ENCODE peak calls at places on chromosomes 13 and 19, in seven cellular contexts. C, G, R, N, L, Q and B are unnamed samples.

GRCh38 chr13:113833111-113833830 is 30.6 kb downstream of the GAS6 start:
- DNase-seq in C (no peak), G (no peak), R (no peak), N (no peak), L (no peak), Q (no peak), B (no peak)

GRCh38 chr19:42276821-42277220 is 7.8 kb downstream of the CIC start:
- DNase-seq in C (no peak), G (no peak), R (no peak), N (no peak), L (no peak), Q (no peak), B (no peak)

GRCh38 chr19:5665781-5666513 is 14.4 kb downstream of the MICOS13 start:
- DNase-seq in C (no peak), G (peak), R (peak), N (no peak), L (no peak), Q (no peak), B (peak)

GRCh38 chr19:34666200-34666957 is 10.6 kb downstream of the SCGB2B2 start:
- DNase-seq in C (no peak), G (no peak), R (no peak), N (no peak), L (no peak), Q (no peak), B (no peak)

GRCh38 chr19:46834121-46834520 is 16.5 kb downstream of the AP2S1 start:
- DNase-seq in C (no peak), G (no peak), R (no peak), N (no peak), L (no peak), Q (no peak), B (no peak)

GRCh38 chr13:64314286-64314685 is 2898.6 kb upstream of the PCDH20 start:
- DNase-seq in C (no peak), G (no peak), R (no peak), N (no peak), L (no peak), Q (no peak), B (no peak)

GRCh38 chr13:107028751-107029150 is 460.8 kb upstream of the ARGLU1 start:
- DNase-seq in C (no peak), G (no peak), R (no peak), N (no peak), L (no peak), Q (no peak), B (no peak)

GRCh38 chr13:49248433-49249002 is 793 bp downstream of the CDADC1 start:
- DNase-seq in C (peak), G (no peak), R (peak), N (no peak), L (no peak), Q (peak), B (no peak)

GRCh38 chr19:33426621-33427475 is 53.3 kb downstream of the CEBPG start:
- DNase-seq in C (no peak), G (no peak), R (no peak), N (no peak), L (no peak), Q (no peak), B (no peak)

GRCh38 chr19:35123573-35123972 is 8.0 kb downstream of the FXYD3 start:
- DNase-seq in C (no peak), G (no peak), R (no peak), N (no peak), L (no peak), Q (no peak), B (no peak)

GRCh38 chr19:18364826-18365528 is 21.0 kb upstream of the GDF15 start:
- DNase-seq in C (peak), G (no peak), R (peak), N (peak), L (peak), Q (no peak), B (peak)

GRCh38 chr13:39773833-39774232 is 118.4 kb downstream of the COG6 start:
- DNase-seq in C (no peak), G (no peak), R (no peak), N (no peak), L (no peak), Q (no peak), B (no peak)

GRCh38 chr13:46386996-46387851 is at the start of gene RUBCNL:
- DNase-seq in C (peak), G (no peak), R (no peak), N (peak), L (peak), Q (peak), B (no peak)

GRCh38 chr13:105991622-105992254 is 543.7 kb downstream of the EFNB2 start:
- DNase-seq in C (no peak), G (no peak), R (no peak), N (no peak), L (no peak), Q (no peak), B (no peak)

GRCh38 chr19:18264428-18264827 is 9.8 kb downstream of the IQCN start:
- DNase-seq in C (no peak), G (no peak), R (peak), N (no peak), L (no peak), Q (no peak), B (no peak)

GRCh38 chr13:113538689-113539058 is 45.9 kb upstream of the TFDP1 start:
- DNase-seq in C (no peak), G (no peak), R (no peak), N (no peak), L (no peak), Q (no peak), B (no peak)

GRCh38 chr19:10346509-10346908 is 7.1 kb upstream of the ICAM3 start:
- DNase-seq in C (no peak), G (no peak), R (peak), N (no peak), L (no peak), Q (no peak), B (no peak)

GRCh38 chr19:42281175-42282035 is 12.4 kb downstream of the CIC start:
- DNase-seq in C (no peak), G (no peak), R (peak), N (no peak), L (no peak), Q (peak), B (peak)

GRCh38 chr13:30457306-30457891 is 8.3 kb downstream of the HMGB1 start:
- DNase-seq in C (no peak), G (no peak), R (no peak), N (no peak), L (no peak), Q (no peak), B (no peak)

GRCh38 chr13:24654741-24655140 is 25.5 kb upstream of the ATP12A start:
- DNase-seq in C (no peak), G (no peak), R (no peak), N (no peak), L (no peak), Q (no peak), B (no peak)

GRCh38 chr19:18557474-18558201 is at the start of gene KXD1:
- DNase-seq in C (peak), G (peak), R (peak), N (peak), L (peak), Q (peak), B (peak)

GRCh38 chr13:100887729-100888151 is 213.1 kb upstream of the TMTC4 start:
- DNase-seq in C (no peak), G (no peak), R (no peak), N (no peak), L (no peak), Q (no peak), B (no peak)

GRCh38 chr19:39355253-39355652 is 13.0 kb downstream of the SAMD4B start:
- DNase-seq in C (no peak), G (no peak), R (no peak), N (no peak), L (no peak), Q (no peak), B (no peak)

GRCh38 chr19:8194528-8195275 is 14.5 kb upstream of the CERS4 start:
- DNase-seq in C (no peak), G (no peak), R (no peak), N (no peak), L (no peak), Q (no peak), B (no peak)

GRCh38 chr13:98879965-98880364 is 97.9 kb downstream of the DOCK9 start:
- DNase-seq in C (no peak), G (no peak), R (no peak), N (no peak), L (no peak), Q (no peak), B (no peak)

GRCh38 chr19:57665261-57665806 is 3.4 kb upstream of the ZSCAN4 start:
- DNase-seq in C (no peak), G (no peak), R (no peak), N (no peak), L (no peak), Q (no peak), B (no peak)
- TF ChIP-seq SP1 in C (no peak), G (no peak), R (no peak), N (no peak), L (no peak), Q (no peak), B (no peak)

GRCh38 chr13:45331123-45331619 is 9.8 kb downstream of the TPT1 start:
- DNase-seq in C (no peak), G (no peak), R (no peak), N (no peak), L (no peak), Q (no peak), B (no peak)
- TF ChIP-seq SP1 in C (no peak), G (no peak), R (no peak), N (no peak), L (no peak), Q (no peak), B (no peak)

GRCh38 chr13:94661396-94661795 is 50.9 kb downstream of the SOX21 start:
- DNase-seq in C (no peak), G (no peak), R (no peak), N (no peak), L (no peak), Q (no peak), B (no peak)

GRCh38 chr13:94660695-94661324 is 51.5 kb downstream of the SOX21 start:
- DNase-seq in C (no peak), G (no peak), R (no peak), N (no peak), L (no peak), Q (no peak), B (peak)

GRCh38 chr13:94657167-94657566 is 55.2 kb downstream of the SOX21 start:
- DNase-seq in C (no peak), G (no peak), R (no peak), N (no peak), L (no peak), Q (no peak), B (no peak)

GRCh38 chr13:94656766-94657165 is 55.1 kb downstream of the GPR180 start:
- DNase-seq in C (no peak), G (peak), R (no peak), N (no peak), L (no peak), Q (no peak), B (peak)

DNA sequence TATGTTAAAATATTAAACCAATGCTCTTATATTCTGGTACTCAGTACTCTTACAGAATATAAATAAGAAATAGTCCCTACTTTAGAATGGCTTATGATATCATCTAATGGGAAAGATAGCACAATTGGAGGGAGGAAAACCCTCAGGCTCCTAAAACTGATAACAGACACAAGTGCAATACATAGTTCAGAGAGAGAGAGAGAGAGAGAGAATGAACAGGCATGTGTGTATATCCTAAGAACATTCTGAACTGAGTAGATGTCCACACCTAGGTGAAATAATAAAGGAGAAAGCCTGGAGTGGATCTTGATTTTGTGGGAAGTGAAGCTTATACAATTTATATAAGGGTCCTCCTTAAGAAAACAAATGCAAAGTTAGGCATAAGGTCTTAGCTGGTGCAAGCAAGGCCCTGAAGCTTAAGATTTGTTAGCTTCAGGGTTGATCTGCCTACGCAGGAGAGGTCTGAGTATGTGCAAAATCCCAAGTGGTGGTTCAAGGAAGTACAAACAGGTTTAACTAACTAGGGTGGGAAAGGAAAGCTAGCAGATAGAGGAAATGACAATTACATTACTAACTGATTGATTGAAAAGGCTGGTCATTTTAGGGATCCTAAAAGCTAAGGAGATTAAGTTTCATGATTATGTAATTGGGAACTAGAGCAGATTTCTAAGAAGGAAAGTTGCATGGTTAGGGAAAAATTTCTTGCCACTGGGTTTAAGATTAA is 53.3 kb downstream of the SOX21 start:
- DNase-seq in C (peak), G (no peak), R (no peak), N (no peak), L (no peak), Q (no peak), B (peak)
- TF ChIP-seq SP1 in C (no peak), G (no peak), R (no peak), N (no peak), L (no peak), Q (no peak), B (no peak)

GRCh38 chr13:111658150-111659100 is 338.0 kb downstream of the TEX29 start:
- DNase-seq in C (no peak), G (no peak), R (no peak), N (peak), L (no peak), Q (peak), B (no peak)
- TF ChIP-seq SP1 in C (no peak), G (no peak), R (no peak), N (no peak), L (no peak), Q (no peak), B (no peak)

DNA sequence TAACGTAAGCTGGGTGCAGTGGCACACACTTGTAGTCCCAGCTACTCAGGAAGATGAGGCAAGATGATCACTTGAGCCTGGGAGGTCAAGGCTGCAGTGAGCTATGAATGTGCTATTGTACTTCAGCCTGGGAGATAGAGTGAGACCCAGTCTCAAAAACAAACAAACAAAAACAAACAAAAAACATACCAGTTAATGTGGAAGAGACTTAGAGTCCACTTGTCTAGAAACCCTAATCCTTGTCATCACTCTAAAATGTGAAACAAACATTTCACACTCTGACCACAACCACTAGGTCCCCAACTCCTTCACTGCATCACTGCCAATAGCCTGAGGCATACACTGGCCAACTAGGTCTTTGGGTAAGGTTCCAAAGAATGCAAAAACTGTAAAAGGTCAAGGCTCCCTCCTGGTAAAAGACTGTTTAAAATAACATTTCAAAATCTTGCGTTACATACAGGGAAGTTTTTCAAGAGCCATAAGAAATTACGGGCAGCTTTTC is 28.6 kb upstream of the CYP2B6 start:
- DNase-seq in C (no peak), G (no peak), R (peak), N (no peak), L (no peak), Q (no peak), B (no peak)
- TF ChIP-seq SP1 in C (no peak), G (no peak), R (no peak), N (no peak), L (no peak), Q (no peak), B (no peak)

GRCh38 chr19:51168571-51169282 is 26.6 kb downstream of the SIGLEC7 start:
- DNase-seq in C (no peak), G (no peak), R (no peak), N (no peak), L (no peak), Q (no peak), B (no peak)
- TF ChIP-seq SP1 in C (no peak), G (no peak), R (no peak), N (no peak), L (no peak), Q (no peak), B (no peak)

GRCh38 chr19:658059-658839 is 4.8 kb downstream of the RNF126 start:
- DNase-seq in C (no peak), G (no peak), R (no peak), N (no peak), L (no peak), Q (no peak), B (no peak)
- TF ChIP-seq SP1 in C (no peak), G (no peak), R (no peak), N (no peak), L (no peak), Q (no peak), B (no peak)

DNA sequence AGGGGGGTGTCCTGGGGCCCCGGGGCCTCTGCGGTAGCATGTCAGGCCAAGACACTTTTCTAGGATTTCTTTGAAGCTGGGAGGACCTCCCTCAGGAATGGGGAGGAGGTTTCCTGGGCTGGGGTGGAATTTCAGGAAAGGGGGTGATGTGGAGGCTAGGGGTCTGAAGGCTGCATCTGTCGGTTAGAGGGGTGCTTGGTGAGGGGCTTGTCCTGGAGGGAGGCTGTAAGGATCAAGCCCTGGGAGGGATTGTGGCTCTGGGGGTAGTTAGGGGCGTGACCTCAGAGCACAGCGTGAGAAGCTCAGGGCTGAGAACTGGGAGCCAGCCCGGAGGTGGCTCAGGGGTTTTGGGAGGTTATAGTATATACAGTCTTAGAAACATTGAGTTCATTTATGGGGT is 1.6 kb downstream of the RRAS start:
- DNase-seq in C (no peak), G (no peak), R (no peak), N (no peak), L (no peak), Q (no peak), B (no peak)
- TF ChIP-seq SP1 in C (no peak), G (no peak), R (no peak), N (no peak), L (no peak), Q (no peak), B (no peak)